ENCODE peak calls at places on chromosome 20, in four cellular contexts. H, E, C and F are unnamed samples.
A peak's percentile ranks its signal among the peaks of the same experiment; 100 is the strongest.

GRCh38 chr20:44858959-44859358 is 26.5 kb upstream of the YWHAB start:
- DNase-seq in E (no peak), C (no peak), H (no peak), F (no peak)

GRCh38 chr20:25453035-25453810 is 45.8 kb downstream of the GINS1 start:
- DNase-seq in C (no peak), H (no peak), E (no peak), F (no peak)

GRCh38 chr20:58268421-58268821 is 40.0 kb upstream of the ANKRD60 start:
- DNase-seq in C (no peak), E (no peak), H (no peak), F (no peak)

GRCh38 chr20:43229696-43230095 is 40.0 kb upstream of the PTPRT start:
- DNase-seq in E (no peak), C (no peak), H (no peak), F (no peak)

GRCh38 chr20:58466729-58467571 is 48.2 kb downstream of the APCDD1L start:
- DNase-seq in E (no peak), H (no peak), C (no peak), F (no peak)

GRCh38 chr20:24382775-24383174 is 86.7 kb upstream of the SYNDIG1 start:
- DNase-seq in H (no peak), E (no peak), C (no peak), F (no peak)

GRCh38 chr20:63692436-63693078 is 3.9 kb upstream of the TNFRSF6B start:
- DNase-seq in C (peak; percentile 19), H (no peak), E (no peak), F (no peak)

GRCh38 chr20:24721891-24722530 is 227.1 kb upstream of the CST7 start:
- DNase-seq in E (no peak), C (no peak), H (no peak), F (peak; percentile 28)

GRCh38 chr20:4445780-4446179 is 275.9 kb upstream of the PRND start:
- DNase-seq in C (no peak), E (no peak), H (no peak), F (no peak)

GRCh38 chr20:39702716-39703349 is 740.7 kb downstream of the DHX35 start:
- DNase-seq in E (no peak), C (no peak), H (no peak), F (no peak)

GRCh38 chr20:57413990-57414389 is 22.8 kb downstream of the RBM38 start:
- DNase-seq in H (no peak), C (no peak), E (no peak), F (no peak)

GRCh38 chr20:40414843-40415615 is 274.0 kb downstream of the MAFB start:
- DNase-seq in H (no peak), C (no peak), E (no peak), F (no peak)

GRCh38 chr20:48581167-48581566 is 246.6 kb downstream of the PREX1 start:
- DNase-seq in E (no peak), H (no peak), C (no peak), F (no peak)

GRCh38 chr20:9141070-9141469 is 72.2 kb downstream of the PLCB4 start:
- DNase-seq in C (no peak), H (no peak), E (no peak), F (no peak)

GRCh38 chr20:24755411-24755922 is 193.6 kb upstream of the CST7 start:
- DNase-seq in C (no peak), E (no peak), H (no peak), F (no peak)

GRCh38 chr20:62066983-62067433 is 1.3 kb upstream of the TAF4 start:
- DNase-seq in E (peak; percentile 18), H (no peak), C (no peak), F (no peak)